ENCODE peak calls at places on chromosomes 16 and 17, in five cellular contexts. Y, A, C, G and H are unnamed samples.
A peak's percentile ranks its signal among the peaks of the same experiment; 100 is the strongest.

GRCh38 chr16:12815361-12815760 is 11.7 kb upstream of the CPPED1 start:
- DNase-seq in A (no peak), C (no peak), Y (no peak), G (no peak), H (no peak)

GRCh38 chr16:3878610-3879009 is 1.9 kb downstream of the CREBBP start:
- DNase-seq in A (no peak), G (no peak), Y (no peak), C (peak; percentile 48), H (no peak)

GRCh38 chr16:9351841-9352434 is 260.5 kb downstream of the HAPSTR1 start:
- DNase-seq in Y (peak; percentile 16), C (no peak), G (no peak), A (no peak), H (no peak)

GRCh38 chr17:20028436-20028835 is 19.3 kb downstream of the SPECC1 start:
- DNase-seq in A (no peak), C (no peak), Y (no peak), G (no peak), H (no peak)

GRCh38 chr17:15941781-15942180 is 3.1 kb upstream of the ADORA2B start:
- DNase-seq in Y (no peak), A (no peak), C (no peak), G (no peak), H (no peak)

GRCh38 chr16:59658572-59658971 is 924.5 kb upstream of the GOT2 start:
- DNase-seq in C (no peak), A (no peak), Y (no peak), G (no peak), H (no peak)

GRCh38 chr17:73030995-73031394 is 61.5 kb downstream of the SLC39A11 start:
- DNase-seq in Y (no peak), C (no peak), A (no peak), G (no peak), H (no peak)

GRCh38 chr16:89065445-89065795 is 28.2 kb upstream of the ACSF3 start:
- DNase-seq in Y (no peak), C (no peak), A (no peak), G (no peak), H (no peak)

GRCh38 chr16:69890891-69891282 is 60.2 kb upstream of the CLEC18A start:
- DNase-seq in Y (no peak), A (no peak), G (no peak), C (no peak), H (no peak)

GRCh38 chr17:34658796-34659195 is 79.4 kb downstream of the TMEM132E start:
- DNase-seq in A (no peak), G (no peak), Y (no peak), C (no peak), H (no peak)

GRCh38 chr16:89355036-89355435 is 135.3 kb downstream of the ANKRD11 start:
- DNase-seq in Y (no peak), G (no peak), C (no peak), A (no peak), H (no peak)

GRCh38 chr17:15386083-15386482 is 44.7 kb upstream of the TEKT3 start:
- DNase-seq in A (no peak), G (no peak), Y (no peak), C (no peak), H (no peak)

GRCh38 chr16:17413508-17413907 is 57.3 kb downstream of the XYLT1 start:
- DNase-seq in Y (no peak), C (no peak), G (no peak), A (no peak), H (no peak)

GRCh38 chr16:56426585-56426984 is 1.2 kb upstream of the AMFR start:
- DNase-seq in C (no peak), Y (no peak), G (no peak), A (no peak), H (no peak)

GRCh38 chr17:36001862-36002603 is 680 bp upstream of the CCL15 start:
- DNase-seq in A (no peak), Y (no peak), G (peak; percentile 5), C (no peak), H (no peak)

GRCh38 chr17:44203731-44204452 is 4.2 kb upstream of the ATXN7L3 start:
- DNase-seq in C (no peak), A (no peak), Y (peak; percentile 79), G (peak; percentile 76), H (no peak)

GRCh38 chr17:20300399-20301037 is 166.8 kb downstream of the LGALS9B start:
- DNase-seq in C (no peak), A (no peak), G (no peak), Y (no peak), H (peak; percentile 71)

GRCh38 chr16:31700200-31700529 is 172.5 kb downstream of the AHSP start:
- DNase-seq in Y (no peak), G (no peak), C (peak; percentile 89), A (no peak), H (no peak)

GRCh38 chr17:34275881-34276280 is 5.9 kb downstream of the CCL7 start:
- DNase-seq in G (peak; percentile 51), Y (no peak), A (no peak), C (no peak), H (no peak)

GRCh38 chr16:27636453-27637200 is 86.7 kb downstream of the KATNIP start:
- DNase-seq in Y (peak; percentile 50), G (no peak), C (no peak), A (no peak), H (no peak)

GRCh38 chr16:10197003-10197402 is 14.8 kb upstream of the GRIN2A start:
- DNase-seq in Y (no peak), A (no peak), G (no peak), C (no peak), H (no peak)

GRCh38 chr17:2094891-2095535 is 40.1 kb downstream of the HIC1 start:
- DNase-seq in C (peak; percentile 87), Y (no peak), A (no peak), G (peak; percentile 31), H (no peak)

GRCh38 chr16:12879812-12880211 is 21.6 kb upstream of the SHISA9 start:
- DNase-seq in Y (no peak), G (no peak), C (no peak), A (no peak), H (no peak)

GRCh38 chr16:3780570-3780969 is 63.2 kb upstream of the TRAP1 start:
- DNase-seq in G (peak; percentile 63), Y (no peak), C (no peak), A (no peak), H (no peak)

GRCh38 chr16:85075236-85075924 is 36.9 kb downstream of the CIBAR2 start:
- DNase-seq in C (no peak), G (no peak), A (no peak), Y (peak; percentile 83), H (no peak)

GRCh38 chr16:48276102-48276501 is 28.8 kb upstream of the ABCC11 start:
- DNase-seq in A (no peak), Y (no peak), C (no peak), G (no peak), H (no peak)

GRCh38 chr16:48810803-48811453 is 200.9 kb upstream of the N4BP1 start:
- DNase-seq in C (no peak), G (no peak), A (no peak), Y (peak; percentile 66), H (no peak)

GRCh38 chr17:40951011-40951622 is 13.7 kb upstream of the KRT23 start:
- DNase-seq in C (no peak), G (no peak), A (no peak), Y (no peak), H (no peak)

GRCh38 chr17:6027342-6028024 is 42.7 kb upstream of the WSCD1 start:
- DNase-seq in A (no peak), C (no peak), G (no peak), Y (no peak), H (no peak)

GRCh38 chr17:63140255-63140654 is 174.2 kb downstream of the TANC2 start:
- DNase-seq in G (no peak), C (no peak), Y (no peak), A (peak; percentile 4), H (no peak)

GRCh38 chr16:84806256-84806889 is 13.4 kb upstream of the CRISPLD2 start:
- DNase-seq in C (no peak), Y (no peak), A (peak; percentile 13), G (peak; percentile 40), H (no peak)

GRCh38 chr17:46072998-46073397 is 73.9 kb downstream of the STH start:
- DNase-seq in Y (no peak), G (peak; percentile 46), A (no peak), C (no peak), H (no peak)

GRCh38 chr16:15880434-15880833 is 8.0 kb downstream of the CEP20 start:
- DNase-seq in G (no peak), Y (no peak), A (no peak), C (no peak), H (no peak)
- H3K27ac ChIP-seq in G (peak overlapping the region; percentile 90), Y (no peak overlapping the region), A (no peak overlapping the region), C (no peak overlapping the region), H (no peak overlapping the region)

GRCh38 chr17:47253541-47254402 is at the start of gene ITGB3:
- DNase-seq in A (no peak), G (peak; percentile 83), Y (peak; percentile 84), C (peak; percentile 85), H (peak; percentile 75)
- TF ChIP-seq POLR2A in A (peak; percentile 34), G (no peak), Y (no peak), C (no peak), H (no peak)

GRCh38 chr16:11610121-11610505 is 23.4 kb upstream of the LITAF start:
- DNase-seq in Y (no peak), G (no peak), C (no peak), A (no peak), H (no peak)

GRCh38 chr16:11614587-11615175 is 28.0 kb upstream of the LITAF start:
- DNase-seq in A (no peak), G (no peak), Y (no peak), C (no peak), H (no peak)

GRCh38 chr16:11613381-11614303 is 26.9 kb upstream of the LITAF start:
- DNase-seq in G (no peak), Y (no peak), C (peak; percentile 90), A (no peak), H (no peak)

GRCh38 chr16:11610580-11610979 is 23.9 kb upstream of the LITAF start:
- DNase-seq in Y (no peak), C (no peak), A (no peak), G (peak; percentile 54), H (no peak)

DNA sequence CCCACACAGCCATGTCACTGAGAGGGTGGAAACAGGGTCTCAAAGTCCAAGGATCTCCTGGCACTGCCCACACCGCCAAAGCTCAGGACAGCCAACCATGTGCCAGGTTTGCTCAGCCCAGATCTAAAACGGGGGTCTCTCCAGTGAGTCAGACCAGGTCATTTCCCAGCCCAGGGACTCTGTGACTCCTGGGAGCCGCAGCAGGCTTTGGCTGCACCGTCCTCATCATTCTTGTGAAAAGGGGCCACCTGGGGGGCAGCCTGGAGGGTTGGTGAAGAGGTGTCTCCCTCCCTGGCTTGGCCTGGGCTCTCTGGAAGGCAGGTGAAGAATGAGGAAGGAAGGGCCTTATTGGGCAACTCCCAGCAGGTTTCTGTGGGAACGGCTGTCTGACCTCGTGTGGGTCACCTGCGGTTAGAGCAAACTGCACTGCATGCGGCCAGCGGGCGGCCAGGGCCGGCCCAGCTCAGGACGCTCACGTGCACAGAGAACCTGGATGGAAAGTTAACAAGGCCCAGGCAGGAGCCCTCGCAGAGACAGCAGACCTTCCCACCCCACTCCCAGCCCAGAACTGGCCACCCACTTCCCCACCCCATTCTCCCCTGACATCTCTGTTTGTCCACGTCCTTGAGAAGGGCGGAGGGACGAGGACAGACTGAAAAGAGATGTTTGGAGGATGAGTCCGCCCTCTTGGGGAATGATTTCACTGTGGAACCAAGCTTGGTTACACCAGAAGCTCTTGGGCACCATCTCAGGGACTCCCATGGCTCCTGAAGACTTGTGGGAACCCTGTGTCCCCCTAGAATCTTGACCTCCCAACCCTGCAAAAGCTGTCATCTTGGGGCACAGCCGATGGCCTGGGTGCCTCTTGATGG is 25.6 kb upstream of the LITAF start:
- DNase-seq in G (peak; percentile 78), Y (no peak), C (no peak), A (no peak), H (no peak)
- TF ChIP-seq EP300 in G (no peak), Y (no peak), C (no peak), A (no peak), H (no peak)

GRCh38 chr16:426115-426905 is 861 bp downstream of the RAB11FIP3 start:
- DNase-seq in A (no peak), G (no peak), C (no peak), Y (peak; percentile 63), H (peak; percentile 56)
- H3K27ac ChIP-seq in A (no peak overlapping the region), G (peak overlapping the region; percentile 91), C (no peak overlapping the region), Y (no peak overlapping the region), H (no peak overlapping the region)